ENCODE peak calls at places on chromosomes 13 and 19, in six cellular contexts. D is IMR-90, E is neuronal stem cell, B is H1, I is H9, H is trophoblast cell. O is an unnamed sample.

GRCh38 chr19:48624067-48624594 is 4.8 kb downstream of the SPHK2 start:
- DNase-seq in D (peak), E (peak), B (peak), I (peak), H (peak), O (peak)

GRCh38 chr19:1116726-1117581 is 13.2 kb downstream of the GPX4 start:
- DNase-seq in D (no peak), E (no peak), B (no peak), I (peak), H (no peak), O (no peak)

GRCh38 chr13:102686024-102686423 is 8.8 kb downstream of the METTL21C start:
- DNase-seq in D (no peak), E (no peak), B (no peak), I (no peak), H (no peak), O (no peak)

GRCh38 chr13:56622840-56623239 is 517.9 kb upstream of the PRR20A start:
- DNase-seq in D (no peak), E (no peak), B (no peak), I (no peak), H (no peak), O (no peak)

GRCh38 chr13:36282818-36283432 is 14.7 kb downstream of the CCDC169 start:
- DNase-seq in D (peak), E (peak), B (no peak), I (no peak), H (no peak), O (peak)

GRCh38 chr13:81676008-81676407 is 1335.1 kb upstream of the SPRY2 start:
- DNase-seq in D (no peak), E (no peak), B (no peak), I (no peak), H (no peak), O (no peak)

GRCh38 chr13:40164137-40164536 is 502.3 kb downstream of the FOXO1 start:
- DNase-seq in D (no peak), E (no peak), B (no peak), I (no peak), H (peak), O (peak)

GRCh38 chr13:97397267-97397666 is 36.7 kb upstream of the RAP2A start:
- DNase-seq in D (no peak), E (no peak), B (no peak), I (no peak), H (no peak), O (no peak)

GRCh38 chr19:10226376-10227214 is 4.5 kb downstream of the S1PR2 start:
- DNase-seq in D (peak), E (no peak), B (no peak), I (no peak), H (no peak), O (peak)

GRCh38 chr19:52170863-52171320 is 529 bp downstream of the ZNF836 start:
- DNase-seq in D (no peak), E (no peak), B (peak), I (peak), H (no peak), O (peak)

GRCh38 chr19:8426283-8426682 is 13.2 kb downstream of the MARCHF2 start:
- DNase-seq in D (no peak), E (no peak), B (no peak), I (no peak), H (no peak), O (no peak)

GRCh38 chr19:39768334-39768733 is 10.3 kb upstream of the LEUTX start:
- DNase-seq in D (no peak), E (no peak), B (no peak), I (no peak), H (no peak), O (no peak)

GRCh38 chr19:51407631-51408131 is 9.8 kb downstream of the SIGLEC10 start:
- DNase-seq in D (peak), E (no peak), B (no peak), I (peak), H (no peak), O (peak)

GRCh38 chr19:48963371-48964204 is 1.5 kb upstream of the FTL start:
- DNase-seq in D (peak), E (peak), B (peak), I (peak), H (no peak), O (peak)

GRCh38 chr13:87674143-87674772 is 3.1 kb downstream of the SLITRK5 start:
- DNase-seq in D (no peak), E (peak), B (peak), I (peak), H (no peak), O (peak)

GRCh38 chr13:79749985-79750551 is 269.1 kb downstream of the NDFIP2 start:
- DNase-seq in D (peak), E (peak), B (no peak), I (peak), H (peak), O (peak)

GRCh38 chr19:313169-313987 is 22.2 kb upstream of the PLPP2 start:
- DNase-seq in D (no peak), E (no peak), B (no peak), I (no peak), H (no peak), O (no peak)

GRCh38 chr13:111920306-111920931 is 146.5 kb upstream of the SOX1 start:
- DNase-seq in D (no peak), E (no peak), B (no peak), I (peak), H (no peak), O (no peak)

GRCh38 chr19:53532362-53532761 is 5.6 kb upstream of the ZNF331 start:
- DNase-seq in D (no peak), E (no peak), B (no peak), I (no peak), H (no peak), O (no peak)

GRCh38 chr19:48900477-48901452 is 653 bp downstream of the NUCB1 start:
- DNase-seq in D (peak), E (no peak), B (no peak), I (no peak), H (no peak), O (peak)

GRCh38 chr19:44643605-44644390 is at the start of gene PVR:
- DNase-seq in D (peak), E (peak), B (peak), I (peak), H (peak), O (peak)

GRCh38 chr13:48232420-48233096 is 448 bp upstream of the ITM2B start:
- DNase-seq in D (no peak), E (no peak), B (peak), I (no peak), H (peak), O (no peak)

DNA sequence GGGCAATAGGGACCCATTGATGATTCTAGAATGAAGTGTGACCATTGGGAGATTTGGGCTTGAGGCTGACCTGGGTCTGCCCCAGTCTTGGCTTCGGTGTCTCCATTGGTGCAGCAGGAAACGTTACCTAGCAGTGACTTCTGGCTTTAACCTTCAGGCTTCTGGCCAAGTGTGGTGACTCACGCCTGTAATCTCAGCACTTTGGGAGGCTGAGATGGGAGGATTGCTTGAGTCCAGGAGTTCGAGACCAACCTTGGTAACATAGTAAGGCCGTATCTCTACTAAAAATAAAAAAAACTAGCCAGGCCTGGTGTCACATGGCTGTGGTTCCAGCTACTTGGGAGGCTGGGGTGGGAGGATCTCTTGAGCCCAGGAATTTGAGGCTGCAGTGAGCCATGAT is 7.3 kb downstream of the FCHO1 start:
- DNase-seq in D (no peak), E (no peak), B (no peak), I (no peak), H (no peak), O (no peak)
- H3K14ac ChIP-seq in D (no peak), E (no peak), B (no peak), I (no peak), H (no peak), O (no peak)

DNA sequence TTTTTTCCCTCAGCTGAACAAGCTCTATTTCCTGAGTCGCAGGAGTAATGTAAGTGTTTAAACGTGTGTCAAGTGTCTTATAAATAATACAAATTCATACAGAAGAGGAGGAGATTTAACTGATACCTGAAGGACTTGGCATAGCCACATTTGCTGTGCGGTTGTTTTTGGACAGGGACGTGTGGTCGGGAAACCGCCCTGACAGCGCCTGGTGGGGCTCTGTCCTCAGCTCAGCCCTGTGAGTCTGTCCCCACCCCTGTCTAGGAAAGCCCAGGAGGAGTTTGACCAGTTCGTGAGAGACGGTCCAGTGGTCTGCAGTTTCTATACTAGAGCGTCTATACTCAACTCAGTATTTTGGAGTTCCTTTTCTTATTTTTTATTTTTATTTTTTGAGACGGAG is 16.7 kb downstream of the ZIC2 start:
- DNase-seq in D (no peak), E (no peak), B (peak), I (no peak), H (no peak), O (no peak)
- H3K4me2 ChIP-seq in D (no peak), E (no peak), B (peak), I (no peak), H (no peak), O (no peak)

DNA sequence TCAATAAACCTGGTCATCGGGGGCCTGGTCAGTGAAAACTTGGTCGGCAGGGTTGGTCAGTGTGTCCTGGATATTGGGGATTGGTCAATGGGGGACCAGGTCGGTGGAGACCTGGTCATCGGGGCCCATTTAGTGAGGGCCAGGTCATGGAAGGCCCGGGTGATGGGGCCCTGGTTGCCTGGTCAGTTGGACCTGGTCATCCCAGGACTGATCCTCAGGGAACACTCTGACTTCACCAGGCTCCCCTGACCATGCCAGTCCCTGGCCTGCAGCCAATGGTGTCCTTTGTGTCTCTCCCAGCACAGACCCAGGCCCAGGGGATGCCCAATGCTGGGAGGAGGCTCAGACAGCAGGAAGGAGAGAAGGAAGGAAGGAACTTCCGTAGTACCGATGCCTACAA is 42.1 kb upstream of the TPM4 start:
- DNase-seq in D (no peak), E (no peak), B (no peak), I (no peak), H (no peak), O (no peak)
- H3K14ac ChIP-seq in D (no peak), E (no peak), B (no peak), I (no peak), H (no peak), O (peak)

GRCh38 chr13:42277618-42278276 is 5.8 kb downstream of the AKAP11 start:
- DNase-seq in D (peak), E (no peak), B (no peak), I (no peak), H (peak), O (peak)
- H3K4me2 ChIP-seq in D (no peak), E (no peak), B (no peak), I (no peak), H (no peak), O (no peak)

GRCh38 chr13:113722921-113723320 is 36.1 kb upstream of the TMEM255B start:
- DNase-seq in D (no peak), E (no peak), B (no peak), I (no peak), H (no peak), O (no peak)
- H3K14ac ChIP-seq in D (no peak), E (peak), B (no peak), I (no peak), H (no peak), O (no peak)

GRCh38 chr13:53200075-53200474 is 171.5 kb downstream of the OLFM4 start:
- DNase-seq in D (no peak), E (no peak), B (no peak), I (no peak), H (no peak), O (no peak)
- H3K4me2 ChIP-seq in D (no peak), E (no peak), B (peak), I (no peak), H (no peak), O (no peak)

GRCh38 chr19:35811317-35812219 is 1.1 kb downstream of the PRODH2 start:
- DNase-seq in D (no peak), E (no peak), B (no peak), I (no peak), H (peak), O (no peak)

GRCh38 chr19:35813043-35813890 is 622 bp upstream of the PRODH2 start:
- DNase-seq in D (no peak), E (no peak), B (no peak), I (no peak), H (no peak), O (no peak)

GRCh38 chr19:35816846-35817245 is 4.2 kb upstream of the PRODH2 start:
- DNase-seq in D (no peak), E (no peak), B (no peak), I (no peak), H (no peak), O (no peak)

GRCh38 chr19:35816262-35816661 is 3.6 kb upstream of the PRODH2 start:
- DNase-seq in D (no peak), E (no peak), B (no peak), I (peak), H (no peak), O (no peak)

DNA sequence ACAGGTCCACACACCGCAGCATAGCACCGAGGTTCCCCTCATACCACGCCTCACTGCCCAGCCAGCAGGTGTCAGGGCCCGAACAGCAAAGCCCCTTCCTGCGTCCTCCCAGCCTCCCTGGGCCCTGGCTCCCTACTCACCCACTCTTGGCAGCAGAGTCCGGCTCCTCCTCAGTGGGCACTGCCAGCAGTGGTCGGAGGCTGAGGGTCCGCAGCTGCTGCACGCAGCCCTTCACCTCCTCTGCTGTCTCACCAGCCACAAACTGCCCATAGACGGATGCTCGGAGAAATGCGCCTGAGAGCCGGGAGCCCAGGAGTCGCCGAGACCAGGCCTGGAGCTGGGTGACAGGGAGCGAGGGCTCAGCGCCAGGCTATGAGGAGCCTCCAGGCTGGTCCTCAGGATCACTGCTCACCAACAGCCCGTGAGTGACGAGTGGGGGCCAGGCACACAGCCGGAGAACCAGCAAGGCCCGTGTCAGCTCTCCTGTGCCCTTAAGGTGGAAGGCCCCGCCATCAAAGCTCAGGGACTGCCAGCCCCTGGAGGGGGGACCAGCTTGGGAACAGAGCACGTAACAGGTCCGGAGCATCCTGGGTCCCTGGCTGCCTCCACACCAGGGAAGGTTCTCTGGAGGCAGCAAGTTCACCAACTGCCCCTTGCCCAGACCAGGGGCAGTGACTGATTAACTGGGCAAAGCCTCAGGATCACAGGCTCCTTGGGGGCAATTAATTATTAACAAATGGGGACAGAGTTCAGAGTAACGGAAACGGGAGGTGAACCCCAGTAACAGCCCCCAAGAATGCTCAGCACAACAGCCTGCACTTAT is at the start of gene PRODH2:
- DNase-seq in D (no peak), E (no peak), B (no peak), I (no peak), H (no peak), O (no peak)
- H3K14ac ChIP-seq in D (no peak), E (peak), B (no peak), I (no peak), H (no peak), O (no peak)

DNA sequence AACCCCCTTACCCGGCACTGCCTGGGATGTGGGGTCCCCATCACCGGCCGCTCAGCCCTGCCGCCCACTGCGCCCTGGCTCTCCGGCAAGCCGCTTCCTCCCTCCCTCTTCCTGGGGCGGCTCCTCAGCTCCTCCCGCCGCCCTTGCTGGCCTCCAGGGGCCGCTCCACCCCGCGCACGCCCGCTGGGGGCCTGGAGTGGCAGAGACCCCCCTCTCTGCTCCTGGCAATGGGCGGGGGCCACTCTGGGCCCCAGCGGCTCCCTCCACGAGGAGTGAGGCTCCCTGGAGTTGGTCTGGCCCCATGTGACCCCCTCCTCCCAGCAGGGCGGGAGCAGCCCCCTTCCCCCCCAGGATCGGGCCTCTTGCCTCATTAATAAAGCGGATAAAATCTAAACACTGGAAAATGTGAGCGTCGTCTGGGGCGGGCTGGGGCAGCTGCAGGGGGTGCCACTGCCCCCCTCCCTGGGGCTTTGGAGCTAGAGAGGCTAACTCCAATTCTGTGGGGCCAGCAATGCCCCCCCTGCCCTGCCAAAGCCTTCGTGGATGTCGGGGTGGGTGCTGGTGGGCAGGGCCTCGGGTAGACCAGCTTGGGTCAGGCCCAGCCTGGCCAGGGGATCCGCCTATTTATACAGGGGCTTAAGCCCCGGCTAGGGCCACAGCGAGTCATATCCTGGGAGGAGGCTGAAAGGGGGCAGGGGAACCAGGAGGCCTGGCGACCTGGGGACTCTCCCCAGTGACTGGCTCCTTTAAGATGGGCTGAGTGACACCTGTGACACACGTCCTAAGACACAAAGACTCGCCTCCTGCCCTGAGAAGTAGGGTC is at the start of gene PTGER1:
- DNase-seq in D (peak), E (no peak), B (peak), I (peak), H (no peak), O (peak)
- H3K4me2 ChIP-seq in D (peak), E (peak), B (no peak), I (no peak), H (no peak), O (peak)

DNA sequence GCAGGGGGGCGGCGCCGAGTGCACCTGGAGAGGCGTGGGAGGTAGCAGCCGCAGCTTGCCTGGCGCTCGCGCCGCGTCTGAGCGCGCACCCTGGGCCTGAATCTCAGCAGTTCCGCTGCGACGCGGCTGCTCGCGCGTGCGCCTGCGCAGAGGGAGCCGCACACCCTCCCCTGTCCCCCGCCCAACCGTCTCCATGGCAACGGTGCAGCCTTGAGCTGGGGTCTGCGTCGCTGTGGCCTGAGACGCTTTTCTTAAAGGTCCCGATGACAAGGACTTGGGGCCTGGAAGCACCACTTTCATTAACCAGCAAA is at the start of gene PNMA8B:
- DNase-seq in D (peak), E (peak), B (peak), I (peak), H (no peak), O (peak)
- H3K14ac ChIP-seq in D (no peak), E (peak), B (no peak), I (peak), H (peak), O (no peak)

DNA sequence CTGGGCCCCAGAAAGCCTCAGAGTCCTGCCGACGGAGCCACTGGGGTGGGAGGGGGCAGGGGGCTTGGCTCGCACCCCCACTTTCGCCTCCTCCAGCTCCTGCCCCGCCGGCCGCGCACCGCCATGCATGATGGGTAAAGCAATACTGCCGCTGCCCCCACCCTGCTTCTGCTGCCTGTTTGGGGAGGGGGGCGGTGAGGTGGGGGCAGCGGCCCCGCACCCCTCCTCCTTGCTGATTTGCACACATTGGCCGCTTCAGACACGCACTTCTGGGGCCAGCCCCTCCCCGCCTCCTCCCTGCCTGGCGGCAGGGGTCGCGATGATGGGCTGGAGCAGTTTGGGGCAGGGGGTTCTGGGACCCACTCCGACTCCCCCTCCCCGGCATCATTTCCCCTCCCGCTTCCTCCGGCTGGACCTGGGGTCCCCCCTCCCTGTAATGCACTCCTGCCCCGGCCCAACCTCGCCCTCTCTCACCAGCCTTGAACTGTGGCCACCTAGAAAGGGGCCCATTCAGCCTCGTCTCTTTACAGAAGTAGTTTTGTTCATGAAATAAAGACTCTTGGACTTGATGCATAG is 1.6 kb upstream of the HPN start:
- DNase-seq in D (no peak), E (no peak), B (peak), I (peak), H (no peak), O (no peak)
- H3K4me2 ChIP-seq in D (no peak), E (peak), B (peak), I (no peak), H (peak), O (no peak)

O was measured in mesenchymal stem cell.